ENCODE peak calls at places on chromosomes 11 and 22, in seven cellular contexts. X, D, A, O, E, N and Z are unnamed samples.

GRCh38 chr11:64407221-64407620 is 48.3 kb downstream of the RPS6KA4 start:
- DNase-seq in X (no peak), D (no peak), A (no peak), O (no peak), E (no peak), N (no peak), Z (no peak)

GRCh38 chr11:83241291-83241946 is 44.7 kb downstream of the CCDC90B start:
- DNase-seq in X (no peak), D (peak), A (peak), O (no peak), E (no peak), N (no peak), Z (no peak)

GRCh38 chr11:134544095-134544815 is 132.2 kb upstream of the B3GAT1 start:
- DNase-seq in X (no peak), D (no peak), A (no peak), O (peak), E (no peak), N (no peak), Z (no peak)

GRCh38 chr11:74648894-74649293 is 56.5 kb downstream of the POLD3 start:
- DNase-seq in X (no peak), D (no peak), A (no peak), O (no peak), E (no peak), N (no peak), Z (no peak)

GRCh38 chr11:25928076-25928475 is 403.9 kb upstream of the ANO3 start:
- DNase-seq in X (no peak), D (no peak), A (no peak), O (no peak), E (no peak), N (no peak), Z (no peak)

GRCh38 chr11:133969072-133969471 is 12.3 kb upstream of the IGSF9B start:
- DNase-seq in X (no peak), D (no peak), A (no peak), O (no peak), E (no peak), N (no peak), Z (no peak)

GRCh38 chr22:36081023-36081431 is 52.4 kb upstream of the RBFOX2 start:
- DNase-seq in X (no peak), D (no peak), A (peak), O (no peak), E (no peak), N (no peak), Z (no peak)

GRCh38 chr22:30191049-30191701 is 55.4 kb downstream of the LIF start:
- DNase-seq in X (no peak), D (no peak), A (no peak), O (no peak), E (no peak), N (no peak), Z (no peak)

GRCh38 chr11:121274332-121274991 is 18.1 kb upstream of the SC5D start:
- DNase-seq in X (no peak), D (no peak), A (no peak), O (no peak), E (no peak), N (no peak), Z (no peak)

GRCh38 chr11:13782395-13783080 is 114.1 kb downstream of the FAR1 start:
- DNase-seq in X (no peak), D (no peak), A (no peak), O (no peak), E (no peak), N (no peak), Z (no peak)

GRCh38 chr11:129950319-129951034 is 52.2 kb downstream of the PRDM10 start:
- DNase-seq in X (no peak), D (no peak), A (peak), O (no peak), E (no peak), N (no peak), Z (peak)

GRCh38 chr11:1514349-1515061 is 27.9 kb upstream of the MOB2 start:
- DNase-seq in X (no peak), D (no peak), A (no peak), O (no peak), E (no peak), N (no peak), Z (no peak)

GRCh38 chr11:119056397-119056999 is 507 bp downstream of the HYOU1 start:
- DNase-seq in X (peak), D (peak), A (peak), O (no peak), E (peak), N (peak), Z (peak)

GRCh38 chr11:44760917-44761545 is 34.3 kb downstream of the TSPAN18 start:
- DNase-seq in X (no peak), D (no peak), A (peak), O (no peak), E (no peak), N (no peak), Z (no peak)

GRCh38 chr22:37126383-37126782 is 16.9 kb upstream of the TMPRSS6 start:
- DNase-seq in X (no peak), D (no peak), A (no peak), O (no peak), E (no peak), N (no peak), Z (no peak)

GRCh38 chr11:3108183-3108721 is 51.0 kb upstream of the CARS1 start:
- DNase-seq in X (no peak), D (no peak), A (no peak), O (peak), E (no peak), N (no peak), Z (no peak)

GRCh38 chr22:48743601-48744282 is 1083.9 kb downstream of the BRD1 start:
- DNase-seq in X (no peak), D (no peak), A (no peak), O (no peak), E (no peak), N (no peak), Z (peak)

GRCh38 chr11:118838905-118839553 is 44.7 kb upstream of the CXCR5 start:
- DNase-seq in X (no peak), D (no peak), A (no peak), O (no peak), E (no peak), N (no peak), Z (no peak)

GRCh38 chr11:43937434-43938411 is 4.7 kb upstream of the C11orf96 start:
- DNase-seq in X (no peak), D (no peak), A (peak), O (no peak), E (no peak), N (no peak), Z (no peak)

GRCh38 chr11:2811206-2812091 is 74.1 kb downstream of the CDKN1C start:
- DNase-seq in X (no peak), D (no peak), A (no peak), O (no peak), E (no peak), N (no peak), Z (no peak)